ENCODE peak calls at places on chromosomes 12 and 14, in ten cellular contexts. One of them, this sample, is unnamed.

GRCh38 chr14:73269729-73270651 is 32.7 kb downstream of the PAPLN start:
- DNase-seq in cardiac muscle cell: peak; percentile 48
- DNase-seq in D341Med: peak; percentile 30
- DNase-seq in HCT116: no peak
- DNase-seq in lower leg skin: peak; percentile 87
- DNase-seq in adipocyte: peak; percentile 20
- DNase-seq in activated CD8-positive, alpha-beta T cell treated with anti-CD3 and anti-CD28 coated beads, Interleukin-2, amount 10 ng/mL, durations not matched to agents 7 days and 5 days: no peak
- DNase-seq in SK-N-DZ: no peak
- DNase-seq in fibroblast of lung: peak; percentile 31
- DNase-seq in SW480: peak; percentile 21
- DNase-seq in this sample: peak; percentile 56

GRCh38 chr14:64209428-64210165 is 84.6 kb downstream of the ESR2 start:
- DNase-seq in cardiac muscle cell: peak; percentile 77
- DNase-seq in D341Med: no peak
- DNase-seq in HCT116: no peak
- DNase-seq in lower leg skin: no peak
- DNase-seq in adipocyte: no peak
- DNase-seq in activated CD8-positive, alpha-beta T cell treated with anti-CD3 and anti-CD28 coated beads, Interleukin-2, amount 10 ng/mL, durations not matched to agents 7 days and 5 days: no peak
- DNase-seq in SK-N-DZ: no peak
- DNase-seq in fibroblast of lung: peak; percentile 23
- DNase-seq in SW480: no peak
- DNase-seq in this sample: no peak

GRCh38 chr12:123085730-123086487 is 65.0 kb downstream of the PITPNM2 start:
- DNase-seq in cardiac muscle cell: no peak
- DNase-seq in D341Med: no peak
- DNase-seq in HCT116: peak; percentile 83
- DNase-seq in lower leg skin: no peak
- DNase-seq in adipocyte: peak; percentile 58
- DNase-seq in activated CD8-positive, alpha-beta T cell treated with anti-CD3 and anti-CD28 coated beads, Interleukin-2, amount 10 ng/mL, durations not matched to agents 7 days and 5 days: no peak
- DNase-seq in SK-N-DZ: no peak
- DNase-seq in fibroblast of lung: peak; percentile 55
- DNase-seq in SW480: peak; percentile 77
- DNase-seq in this sample: peak; percentile 82

GRCh38 chr14:101507306-101508150 is 53.8 kb upstream of the DIO3 start:
- DNase-seq in cardiac muscle cell: no peak
- DNase-seq in D341Med: no peak
- DNase-seq in HCT116: no peak
- DNase-seq in lower leg skin: peak; percentile 87
- DNase-seq in adipocyte: no peak
- DNase-seq in activated CD8-positive, alpha-beta T cell treated with anti-CD3 and anti-CD28 coated beads, Interleukin-2, amount 10 ng/mL, durations not matched to agents 7 days and 5 days: no peak
- DNase-seq in SK-N-DZ: no peak
- DNase-seq in fibroblast of lung: no peak
- DNase-seq in SW480: no peak
- DNase-seq in this sample: no peak

GRCh38 chr14:30906752-30907658 is 32.6 kb downstream of the COCH start:
- DNase-seq in cardiac muscle cell: peak; percentile 56
- DNase-seq in D341Med: peak; percentile 30
- DNase-seq in HCT116: peak; percentile 12
- DNase-seq in lower leg skin: no peak
- DNase-seq in adipocyte: peak; percentile 42
- DNase-seq in activated CD8-positive, alpha-beta T cell treated with anti-CD3 and anti-CD28 coated beads, Interleukin-2, amount 10 ng/mL, durations not matched to agents 7 days and 5 days: no peak
- DNase-seq in SK-N-DZ: peak; percentile 30
- DNase-seq in fibroblast of lung: no peak
- DNase-seq in SW480: peak; percentile 25
- DNase-seq in this sample: peak; percentile 42

GRCh38 chr14:44880791-44881190 is 81.0 kb downstream of the KLHL28 start:
- DNase-seq in cardiac muscle cell: no peak
- DNase-seq in D341Med: no peak
- DNase-seq in HCT116: no peak
- DNase-seq in lower leg skin: no peak
- DNase-seq in adipocyte: no peak
- DNase-seq in activated CD8-positive, alpha-beta T cell treated with anti-CD3 and anti-CD28 coated beads, Interleukin-2, amount 10 ng/mL, durations not matched to agents 7 days and 5 days: no peak
- DNase-seq in SK-N-DZ: no peak
- DNase-seq in fibroblast of lung: no peak
- DNase-seq in SW480: no peak
- DNase-seq in this sample: no peak

GRCh38 chr14:53044486-53044885 is 93.6 kb upstream of the FERMT2 start:
- DNase-seq in cardiac muscle cell: peak; percentile 63
- DNase-seq in D341Med: no peak
- DNase-seq in HCT116: no peak
- DNase-seq in lower leg skin: no peak
- DNase-seq in adipocyte: peak; percentile 81
- DNase-seq in activated CD8-positive, alpha-beta T cell treated with anti-CD3 and anti-CD28 coated beads, Interleukin-2, amount 10 ng/mL, durations not matched to agents 7 days and 5 days: no peak
- DNase-seq in SK-N-DZ: no peak
- DNase-seq in fibroblast of lung: peak; percentile 86
- DNase-seq in SW480: no peak
- DNase-seq in this sample: peak; percentile 82

GRCh38 chr12:16189849-16190248 is 87.6 kb downstream of the SLC15A5 start:
- DNase-seq in cardiac muscle cell: peak; percentile 76
- DNase-seq in D341Med: no peak
- DNase-seq in HCT116: no peak
- DNase-seq in lower leg skin: no peak
- DNase-seq in adipocyte: peak; percentile 7
- DNase-seq in activated CD8-positive, alpha-beta T cell treated with anti-CD3 and anti-CD28 coated beads, Interleukin-2, amount 10 ng/mL, durations not matched to agents 7 days and 5 days: no peak
- DNase-seq in SK-N-DZ: peak; percentile 42
- DNase-seq in fibroblast of lung: peak; percentile 13
- DNase-seq in SW480: peak; percentile 58
- DNase-seq in this sample: no peak

GRCh38 chr12:117388865-117389508 is 27.6 kb upstream of the NOS1 start:
- DNase-seq in cardiac muscle cell: no peak
- DNase-seq in D341Med: no peak
- DNase-seq in HCT116: no peak
- DNase-seq in lower leg skin: no peak
- DNase-seq in adipocyte: no peak
- DNase-seq in activated CD8-positive, alpha-beta T cell treated with anti-CD3 and anti-CD28 coated beads, Interleukin-2, amount 10 ng/mL, durations not matched to agents 7 days and 5 days: no peak
- DNase-seq in SK-N-DZ: no peak
- DNase-seq in fibroblast of lung: no peak
- DNase-seq in SW480: no peak
- DNase-seq in this sample: no peak

GRCh38 chr14:75469606-75470237 is 41.9 kb downstream of the JDP2 start:
- DNase-seq in cardiac muscle cell: no peak
- DNase-seq in D341Med: no peak
- DNase-seq in HCT116: no peak
- DNase-seq in lower leg skin: no peak
- DNase-seq in adipocyte: no peak
- DNase-seq in activated CD8-positive, alpha-beta T cell treated with anti-CD3 and anti-CD28 coated beads, Interleukin-2, amount 10 ng/mL, durations not matched to agents 7 days and 5 days: no peak
- DNase-seq in SK-N-DZ: no peak
- DNase-seq in fibroblast of lung: no peak
- DNase-seq in SW480: no peak
- DNase-seq in this sample: no peak

GRCh38 chr12:100651694-100652093 is 78.2 kb downstream of the GAS2L3 start:
- DNase-seq in cardiac muscle cell: no peak
- DNase-seq in D341Med: no peak
- DNase-seq in HCT116: no peak
- DNase-seq in lower leg skin: no peak
- DNase-seq in adipocyte: no peak
- DNase-seq in activated CD8-positive, alpha-beta T cell treated with anti-CD3 and anti-CD28 coated beads, Interleukin-2, amount 10 ng/mL, durations not matched to agents 7 days and 5 days: no peak
- DNase-seq in SK-N-DZ: no peak
- DNase-seq in fibroblast of lung: peak; percentile 17
- DNase-seq in SW480: no peak
- DNase-seq in this sample: no peak

GRCh38 chr14:97408937-97409860 is 612.0 kb downstream of the VRK1 start:
- DNase-seq in cardiac muscle cell: no peak
- DNase-seq in D341Med: no peak
- DNase-seq in HCT116: no peak
- DNase-seq in lower leg skin: peak; percentile 53
- DNase-seq in adipocyte: no peak
- DNase-seq in activated CD8-positive, alpha-beta T cell treated with anti-CD3 and anti-CD28 coated beads, Interleukin-2, amount 10 ng/mL, durations not matched to agents 7 days and 5 days: peak; percentile 33
- DNase-seq in SK-N-DZ: no peak
- DNase-seq in fibroblast of lung: no peak
- DNase-seq in SW480: no peak
- DNase-seq in this sample: no peak

GRCh38 chr14:46140445-46140844 is 511.1 kb downstream of the RPL10L start:
- DNase-seq in cardiac muscle cell: no peak
- DNase-seq in D341Med: no peak
- DNase-seq in HCT116: no peak
- DNase-seq in lower leg skin: no peak
- DNase-seq in adipocyte: no peak
- DNase-seq in activated CD8-positive, alpha-beta T cell treated with anti-CD3 and anti-CD28 coated beads, Interleukin-2, amount 10 ng/mL, durations not matched to agents 7 days and 5 days: no peak
- DNase-seq in SK-N-DZ: no peak
- DNase-seq in fibroblast of lung: peak; percentile 1
- DNase-seq in SW480: no peak
- DNase-seq in this sample: peak; percentile 14

GRCh38 chr12:105942316-105942715 is 196.4 kb downstream of the NUAK1 start:
- DNase-seq in cardiac muscle cell: no peak
- DNase-seq in D341Med: no peak
- DNase-seq in HCT116: no peak
- DNase-seq in lower leg skin: no peak
- DNase-seq in adipocyte: no peak
- DNase-seq in activated CD8-positive, alpha-beta T cell treated with anti-CD3 and anti-CD28 coated beads, Interleukin-2, amount 10 ng/mL, durations not matched to agents 7 days and 5 days: no peak
- DNase-seq in SK-N-DZ: no peak
- DNase-seq in fibroblast of lung: no peak
- DNase-seq in SW480: no peak
- DNase-seq in this sample: no peak

GRCh38 chr14:48936352-48936751 is 649.8 kb downstream of the RPS29 start:
- DNase-seq in cardiac muscle cell: peak; percentile 22
- DNase-seq in D341Med: no peak
- DNase-seq in HCT116: no peak
- DNase-seq in lower leg skin: no peak
- DNase-seq in adipocyte: no peak
- DNase-seq in activated CD8-positive, alpha-beta T cell treated with anti-CD3 and anti-CD28 coated beads, Interleukin-2, amount 10 ng/mL, durations not matched to agents 7 days and 5 days: no peak
- DNase-seq in SK-N-DZ: no peak
- DNase-seq in fibroblast of lung: peak; percentile 74
- DNase-seq in SW480: peak; percentile 3
- DNase-seq in this sample: no peak

GRCh38 chr14:63388766-63389431 is 70.2 kb upstream of the GPHB5 start:
- DNase-seq in cardiac muscle cell: peak; percentile 76
- DNase-seq in D341Med: peak; percentile 80
- DNase-seq in HCT116: peak; percentile 21
- DNase-seq in lower leg skin: peak; percentile 87
- DNase-seq in adipocyte: peak; percentile 79
- DNase-seq in activated CD8-positive, alpha-beta T cell treated with anti-CD3 and anti-CD28 coated beads, Interleukin-2, amount 10 ng/mL, durations not matched to agents 7 days and 5 days: peak; percentile 73
- DNase-seq in SK-N-DZ: peak; percentile 34
- DNase-seq in fibroblast of lung: peak; percentile 42
- DNase-seq in SW480: peak; percentile 19
- DNase-seq in this sample: peak; percentile 66

GRCh38 chr12:51548241-51548640 is 42.8 kb upstream of the SCN8A start:
- DNase-seq in cardiac muscle cell: no peak
- DNase-seq in D341Med: no peak
- DNase-seq in HCT116: no peak
- DNase-seq in lower leg skin: peak; percentile 59
- DNase-seq in adipocyte: no peak
- DNase-seq in activated CD8-positive, alpha-beta T cell treated with anti-CD3 and anti-CD28 coated beads, Interleukin-2, amount 10 ng/mL, durations not matched to agents 7 days and 5 days: no peak
- DNase-seq in SK-N-DZ: no peak
- DNase-seq in fibroblast of lung: no peak
- DNase-seq in SW480: no peak
- DNase-seq in this sample: no peak

GRCh38 chr12:114686421-114687268 is 2.7 kb upstream of the TBX3 start:
- DNase-seq in cardiac muscle cell: no peak
- DNase-seq in D341Med: no peak
- DNase-seq in HCT116: no peak
- DNase-seq in lower leg skin: no peak
- DNase-seq in adipocyte: peak; percentile 74
- DNase-seq in activated CD8-positive, alpha-beta T cell treated with anti-CD3 and anti-CD28 coated beads, Interleukin-2, amount 10 ng/mL, durations not matched to agents 7 days and 5 days: no peak
- DNase-seq in SK-N-DZ: no peak
- DNase-seq in fibroblast of lung: no peak
- DNase-seq in SW480: no peak
- DNase-seq in this sample: peak; percentile 65

This sample was measured in ELR.